ENCODE peak calls at places on chromosomes 4 and X, in four cellular contexts. O is K562, Z is HL-60, L is GM12878. U is an unnamed sample.

GRCh38 chr4:3336389-3337356 is 43.9 kb downstream of the RGS12 start:
- DNase-seq in O (no peak), Z (no peak), L (no peak), U (no peak)

GRCh38 chrX:56978172-56978571 is 17.2 kb downstream of the SPIN3 start:
- DNase-seq in O (peak; percentile 17), Z (no peak), L (peak; percentile 56), U (no peak)

GRCh38 chrX:19774905-19775304 is 112.5 kb downstream of the SH3KBP1 start:
- DNase-seq in O (no peak), Z (no peak), L (no peak), U (no peak)

GRCh38 chrX:39296472-39296871 is 495.2 kb downstream of the MID1IP1 start:
- DNase-seq in O (no peak), Z (no peak), L (peak; percentile 48), U (no peak)

GRCh38 chr4:14667624-14668295 is 334.5 kb upstream of the CPEB2 start:
- DNase-seq in O (no peak), Z (no peak), L (no peak), U (no peak)

GRCh38 chrX:130081421-130082045 is 28.8 kb downstream of the ELF4 start:
- DNase-seq in O (no peak), Z (no peak), L (no peak), U (no peak)

GRCh38 chrX:134732676-134733075 is 74.4 kb upstream of the PLAC1 start:
- DNase-seq in O (no peak), Z (no peak), L (no peak), U (no peak)

GRCh38 chr4:14125375-14126129 is 498.0 kb upstream of the BOD1L1 start:
- DNase-seq in O (no peak), Z (peak; percentile 61), L (peak; percentile 49), U (peak; percentile 1)

GRCh38 chr4:53478671-53479456 is 101.4 kb downstream of the FIP1L1 start:
- DNase-seq in O (no peak), Z (no peak), L (no peak), U (no peak)

GRCh38 chr4:83582289-83582756 is 46.4 kb downstream of the GPAT3 start:
- DNase-seq in O (no peak), Z (no peak), L (no peak), U (no peak)

GRCh38 chr4:165208741-165209388 is 1.5 kb downstream of the KLHL2 start:
- DNase-seq in O (no peak), Z (no peak), L (no peak), U (no peak)

GRCh38 chr4:26220704-26221103 is 100.1 kb upstream of the RBPJ start:
- DNase-seq in O (no peak), Z (no peak), L (no peak), U (no peak)

GRCh38 chrX:149208285-149208684 is 296.8 kb downstream of the IDS start:
- DNase-seq in O (no peak), Z (no peak), L (no peak), U (no peak)

GRCh38 chr4:86496094-86497060 is 97.7 kb upstream of the PTPN13 start:
- DNase-seq in O (peak; percentile 56), Z (peak; percentile 7), L (no peak), U (peak; percentile 7)

GRCh38 chr4:38683265-38683664 is 19.3 kb downstream of the KLF3 start:
- DNase-seq in O (no peak), Z (no peak), L (no peak), U (no peak)
- TF ChIP-seq SPI1 in O (no peak), Z (peak; percentile 36), L (no peak), U (no peak)

DNA sequence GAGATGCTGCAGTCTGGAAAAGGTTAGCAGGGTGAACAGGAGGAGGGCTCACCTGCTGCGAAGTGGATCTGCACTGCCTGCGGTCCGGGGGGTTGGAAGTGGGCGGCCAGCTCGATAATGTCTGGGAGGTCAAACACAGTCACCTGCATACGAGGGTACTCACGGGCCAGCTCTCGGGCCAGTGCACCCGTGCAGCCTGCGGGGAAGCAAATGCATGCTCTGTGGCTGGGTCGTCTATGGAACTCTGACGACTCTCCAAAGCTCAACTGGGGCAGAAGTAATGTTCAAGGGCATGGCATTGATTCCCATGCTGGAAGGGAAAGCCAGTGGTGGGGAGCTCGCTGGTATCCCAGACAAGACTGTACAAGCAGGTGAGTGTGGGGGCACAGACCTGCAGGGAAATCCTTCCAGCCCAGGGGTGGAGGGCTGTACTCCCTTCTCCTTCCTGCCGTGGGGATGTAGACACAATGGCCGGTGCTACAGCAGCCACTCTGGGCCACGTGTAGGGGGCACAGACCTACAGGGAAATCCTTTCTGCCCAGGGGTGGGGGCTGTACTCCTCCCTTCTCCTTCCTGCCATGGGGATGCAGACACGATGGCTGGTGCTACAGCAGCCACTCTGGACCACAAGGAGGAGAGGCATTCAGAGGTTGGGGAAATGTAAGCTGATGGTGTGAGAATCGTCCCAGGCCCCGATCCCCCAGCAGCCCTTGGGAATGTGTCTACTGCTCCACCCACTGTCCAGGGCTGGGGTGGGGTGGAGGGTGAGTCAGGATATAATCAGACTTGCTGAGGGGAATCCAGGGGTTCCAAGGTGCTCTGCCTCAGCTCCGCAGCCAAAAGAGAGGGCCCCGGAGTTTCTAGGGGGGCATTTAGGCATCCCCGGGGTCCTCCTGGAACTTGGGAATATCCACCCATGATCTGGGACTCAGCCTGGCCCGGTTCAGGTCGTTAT is 26.3 kb upstream of the SLC25A6 start:
- DNase-seq in O (no peak), Z (no peak), L (no peak), U (no peak)
- TF ChIP-seq SPI1 in O (no peak), Z (no peak), L (no peak), U (no peak)

GRCh38 chr4:15793506-15794363 is 15.6 kb downstream of the CD38 start:
- DNase-seq in O (no peak), Z (no peak), L (no peak), U (no peak)
- TF ChIP-seq SPI1 in O (no peak), Z (no peak), L (no peak), U (no peak)

GRCh38 chrX:110142096-110142495 is 139.2 kb downstream of the TMEM164 start:
- DNase-seq in O (peak; percentile 18), Z (no peak), L (no peak), U (no peak)
- TF ChIP-seq SPI1 in O (no peak), Z (no peak), L (no peak), U (no peak)

GRCh38 chrX:53056292-53056691 is 7.7 kb downstream of the GPR173 start:
- DNase-seq in O (no peak), Z (no peak), L (no peak), U (no peak)
- TF ChIP-seq SPI1 in O (no peak), Z (no peak), L (no peak), U (no peak)

U was measured in GM12891.